ENCODE peak calls at places on chromosome 14, in eight cellular contexts. One of them, this sample, is unnamed.

GRCh38 chr14:104187121-104187889 is 48.9 kb downstream of the KIF26A start:
- DNase-seq in brain microvascular endothelial cell: no peak
- DNase-seq in suprapubic skin: no peak
- DNase-seq in H1: no peak
- DNase-seq in psoas muscle: no peak
- DNase-seq in heart left ventricle: no peak
- DNase-seq in left ventricle myocardium inferior: no peak
- DNase-seq in heart right ventricle: no peak
- DNase-seq in this sample: no peak

GRCh38 chr14:36996133-36996856 is 176.1 kb downstream of the SLC25A21 start:
- DNase-seq in left ventricle myocardium inferior: no peak
- DNase-seq in heart right ventricle: no peak
- DNase-seq in brain microvascular endothelial cell: peak; percentile 81
- DNase-seq in suprapubic skin: no peak
- DNase-seq in heart left ventricle: no peak
- DNase-seq in psoas muscle: no peak
- DNase-seq in H1: no peak
- DNase-seq in this sample: peak; percentile 53

GRCh38 chr14:50705026-50705593 is 37.0 kb upstream of the SAV1 start:
- DNase-seq in H1: no peak
- DNase-seq in heart right ventricle: peak; percentile 15
- DNase-seq in heart left ventricle: no peak
- DNase-seq in suprapubic skin: no peak
- DNase-seq in left ventricle myocardium inferior: no peak
- DNase-seq in psoas muscle: no peak
- DNase-seq in brain microvascular endothelial cell: no peak
- DNase-seq in this sample: no peak

GRCh38 chr14:19801118-19801464 is 2.5 kb upstream of the OR4N2 start:
- DNase-seq in heart right ventricle: no peak
- DNase-seq in left ventricle myocardium inferior: no peak
- DNase-seq in H1: no peak
- DNase-seq in suprapubic skin: no peak
- DNase-seq in brain microvascular endothelial cell: no peak
- DNase-seq in heart left ventricle: no peak
- DNase-seq in psoas muscle: no peak
- DNase-seq in this sample: no peak

GRCh38 chr14:63438065-63438757 is 105.0 kb downstream of the PPP2R5E start:
- DNase-seq in suprapubic skin: peak; percentile 74
- DNase-seq in heart right ventricle: peak; percentile 68
- DNase-seq in H1: no peak
- DNase-seq in left ventricle myocardium inferior: peak; percentile 38
- DNase-seq in psoas muscle: peak; percentile 33
- DNase-seq in heart left ventricle: peak; percentile 40
- DNase-seq in brain microvascular endothelial cell: peak; percentile 88
- DNase-seq in this sample: peak; percentile 93

GRCh38 chr14:61925043-61925442 is 162.8 kb downstream of the SNAPC1 start:
- DNase-seq in heart right ventricle: no peak
- DNase-seq in suprapubic skin: no peak
- DNase-seq in psoas muscle: no peak
- DNase-seq in left ventricle myocardium inferior: no peak
- DNase-seq in heart left ventricle: no peak
- DNase-seq in brain microvascular endothelial cell: peak; percentile 28
- DNase-seq in H1: no peak
- DNase-seq in this sample: no peak

GRCh38 chr14:76516884-76517283 is 140.9 kb downstream of the ESRRB start:
- DNase-seq in heart left ventricle: no peak
- DNase-seq in heart right ventricle: no peak
- DNase-seq in H1: no peak
- DNase-seq in brain microvascular endothelial cell: no peak
- DNase-seq in left ventricle myocardium inferior: no peak
- DNase-seq in suprapubic skin: no peak
- DNase-seq in psoas muscle: no peak
- DNase-seq in this sample: no peak

GRCh38 chr14:35883677-35884293 is 57.6 kb downstream of the BRMS1L start:
- DNase-seq in heart right ventricle: no peak
- DNase-seq in heart left ventricle: no peak
- DNase-seq in psoas muscle: no peak
- DNase-seq in H1: no peak
- DNase-seq in left ventricle myocardium inferior: no peak
- DNase-seq in suprapubic skin: no peak
- DNase-seq in brain microvascular endothelial cell: peak; percentile 18
- DNase-seq in this sample: no peak

GRCh38 chr14:72513994-72514659 is 379.8 kb downstream of the DPF3 start:
- DNase-seq in brain microvascular endothelial cell: no peak
- DNase-seq in psoas muscle: no peak
- DNase-seq in H1: no peak
- DNase-seq in suprapubic skin: no peak
- DNase-seq in heart left ventricle: no peak
- DNase-seq in heart right ventricle: no peak
- DNase-seq in left ventricle myocardium inferior: no peak
- DNase-seq in this sample: no peak

GRCh38 chr14:104245075-104245474 is 106.7 kb downstream of the KIF26A start:
- DNase-seq in suprapubic skin: no peak
- DNase-seq in heart left ventricle: peak; percentile 11
- DNase-seq in left ventricle myocardium inferior: no peak
- DNase-seq in H1: no peak
- DNase-seq in psoas muscle: no peak
- DNase-seq in brain microvascular endothelial cell: no peak
- DNase-seq in heart right ventricle: no peak
- DNase-seq in this sample: peak; percentile 49

GRCh38 chr14:67420102-67420739 is 8.3 kb upstream of the PLEK2 start:
- DNase-seq in brain microvascular endothelial cell: no peak
- DNase-seq in suprapubic skin: no peak
- DNase-seq in psoas muscle: no peak
- DNase-seq in H1: no peak
- DNase-seq in heart right ventricle: no peak
- DNase-seq in heart left ventricle: no peak
- DNase-seq in left ventricle myocardium inferior: no peak
- DNase-seq in this sample: no peak

GRCh38 chr14:40374221-40374620 is 942.0 kb upstream of the FBXO33 start:
- DNase-seq in left ventricle myocardium inferior: no peak
- DNase-seq in heart left ventricle: no peak
- DNase-seq in suprapubic skin: no peak
- DNase-seq in brain microvascular endothelial cell: no peak
- DNase-seq in H1: no peak
- DNase-seq in heart right ventricle: no peak
- DNase-seq in psoas muscle: no peak
- DNase-seq in this sample: no peak

GRCh38 chr14:57435923-57436322 is 45.5 kb downstream of the NAA30 start:
- DNase-seq in H1: no peak
- DNase-seq in heart right ventricle: no peak
- DNase-seq in heart left ventricle: no peak
- DNase-seq in brain microvascular endothelial cell: no peak
- DNase-seq in left ventricle myocardium inferior: no peak
- DNase-seq in suprapubic skin: no peak
- DNase-seq in psoas muscle: no peak
- DNase-seq in this sample: no peak

GRCh38 chr14:72599579-72600470 is 294.1 kb downstream of the DPF3 start:
- DNase-seq in suprapubic skin: no peak
- DNase-seq in H1: no peak
- DNase-seq in heart right ventricle: no peak
- DNase-seq in heart left ventricle: no peak
- DNase-seq in left ventricle myocardium inferior: no peak
- DNase-seq in brain microvascular endothelial cell: no peak
- DNase-seq in psoas muscle: no peak
- DNase-seq in this sample: no peak

GRCh38 chr14:105092912-105093425 is 27.7 kb upstream of the GPR132 start:
- DNase-seq in suprapubic skin: peak; percentile 73
- DNase-seq in heart right ventricle: peak; percentile 53
- DNase-seq in psoas muscle: peak; percentile 68
- DNase-seq in heart left ventricle: peak; percentile 79
- DNase-seq in left ventricle myocardium inferior: peak; percentile 72
- DNase-seq in H1: no peak
- DNase-seq in brain microvascular endothelial cell: peak; percentile 12
- DNase-seq in this sample: peak; percentile 82

GRCh38 chr14:63478437-63478852 is 64.7 kb downstream of the PPP2R5E start:
- DNase-seq in left ventricle myocardium inferior: no peak
- DNase-seq in H1: no peak
- DNase-seq in suprapubic skin: no peak
- DNase-seq in psoas muscle: no peak
- DNase-seq in brain microvascular endothelial cell: no peak
- DNase-seq in heart right ventricle: no peak
- DNase-seq in heart left ventricle: no peak
- DNase-seq in this sample: no peak

DNA sequence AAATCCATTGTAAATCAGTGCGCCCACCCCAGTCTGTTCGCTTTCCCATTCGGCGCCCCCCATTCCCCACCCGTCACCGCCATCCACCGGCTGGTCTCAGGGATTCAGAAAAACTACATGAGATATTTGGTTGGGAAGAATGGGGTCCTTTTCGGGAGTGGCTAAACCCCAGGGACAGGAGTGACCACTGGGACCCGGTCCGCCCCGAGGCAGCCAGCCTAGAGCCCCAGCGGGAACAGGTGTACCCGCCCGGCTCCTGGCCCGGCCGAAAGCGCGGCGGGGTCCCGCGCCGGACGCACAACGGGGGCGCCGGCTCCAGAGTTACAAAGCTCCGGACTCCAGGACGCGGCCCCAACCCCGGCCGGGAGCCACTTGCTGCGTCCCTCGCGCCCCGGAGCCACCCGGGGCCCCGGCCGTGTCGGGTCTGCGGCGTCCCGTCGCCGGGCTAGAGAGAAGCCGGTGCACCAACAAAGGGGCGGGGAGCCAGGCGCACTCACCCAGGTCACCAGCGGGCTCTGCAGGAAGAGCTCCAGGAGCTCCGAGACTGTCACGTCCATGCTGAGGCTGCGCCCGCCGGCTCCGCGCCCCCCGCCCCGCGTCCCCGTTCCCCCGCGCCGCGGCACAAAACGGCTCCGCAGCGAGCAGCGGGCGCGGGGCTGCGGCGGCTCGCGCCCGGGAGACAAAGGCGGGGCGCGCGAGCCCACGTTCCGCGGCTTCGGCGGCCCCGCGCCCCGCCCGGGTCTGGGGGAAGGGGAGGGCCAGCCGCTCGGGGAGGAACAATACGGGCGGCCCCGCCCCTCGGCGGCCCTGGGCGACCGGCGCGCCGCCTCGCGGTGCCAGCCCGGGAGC is at the start of gene CCDC88C:
- DNase-seq in suprapubic skin: peak; percentile 74
- DNase-seq in heart right ventricle: peak; percentile 46
- DNase-seq in H1: no peak
- DNase-seq in brain microvascular endothelial cell: no peak
- DNase-seq in psoas muscle: peak; percentile 65
- DNase-seq in left ventricle myocardium inferior: peak; percentile 62
- DNase-seq in heart left ventricle: peak; percentile 65
- DNase-seq in this sample: no peak
- TF ChIP-seq CTCF in suprapubic skin: no peak
- TF ChIP-seq CTCF in heart right ventricle: no peak
- TF ChIP-seq CTCF in H1: no peak
- TF ChIP-seq CTCF in brain microvascular endothelial cell: no peak
- TF ChIP-seq CTCF in psoas muscle: no peak
- TF ChIP-seq CTCF in left ventricle myocardium inferior: no peak
- TF ChIP-seq CTCF in heart left ventricle: no peak
- TF ChIP-seq CTCF in this sample: no peak

GRCh38 chr14:55128386-55129085 is 516 bp upstream of the LGALS3 start:
- DNase-seq in psoas muscle: no peak
- DNase-seq in heart right ventricle: no peak
- DNase-seq in suprapubic skin: no peak
- DNase-seq in brain microvascular endothelial cell: no peak
- DNase-seq in heart left ventricle: no peak
- DNase-seq in left ventricle myocardium inferior: no peak
- DNase-seq in H1: no peak
- DNase-seq in this sample: no peak
- H3K27ac ChIP-seq in psoas muscle: peak overlapping the region; percentile 81
- H3K27ac ChIP-seq in heart right ventricle: peak overlapping the region; percentile 97
- H3K27ac ChIP-seq in suprapubic skin: peak overlapping the region; percentile 100
- H3K27ac ChIP-seq in brain microvascular endothelial cell: peak overlapping the region; percentile 45
- H3K27ac ChIP-seq in heart left ventricle: peak overlapping the region; percentile 97
- H3K27ac ChIP-seq in left ventricle myocardium inferior: peak overlapping the region; percentile 95
- H3K27ac ChIP-seq in H1: no peak overlapping the region
- H3K27ac ChIP-seq in this sample: peak overlapping the region; percentile 66

DNA sequence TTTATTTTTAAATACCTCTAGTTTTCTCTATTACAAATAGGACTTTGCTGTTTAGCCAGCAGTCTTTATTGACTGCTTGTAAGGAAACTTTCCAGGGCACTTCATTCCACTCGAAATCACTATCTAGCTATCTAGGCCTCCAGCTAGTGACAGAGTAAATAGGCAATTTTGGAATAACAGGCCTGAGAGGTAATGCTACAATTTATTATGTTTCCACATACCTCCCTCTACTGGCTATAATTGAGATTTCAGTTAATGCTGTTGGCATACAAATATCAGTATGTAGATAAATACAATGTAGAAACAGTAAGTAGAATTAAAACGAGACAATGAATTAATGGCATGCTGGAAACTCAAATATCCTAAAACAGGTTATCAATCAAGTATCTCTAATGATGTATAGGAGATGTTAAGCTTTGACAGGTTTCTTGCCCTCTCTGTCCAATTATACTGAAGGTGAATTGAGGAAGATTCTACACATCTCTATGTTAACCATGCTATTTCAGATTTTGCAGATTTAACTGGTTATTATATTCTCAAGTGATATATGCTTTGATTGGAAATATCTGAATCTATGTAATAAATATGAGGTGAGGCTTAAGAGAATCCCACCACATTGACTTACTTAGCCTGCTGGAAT is 7.2 kb downstream of the DTD2 start:
- DNase-seq in H1: no peak
- DNase-seq in heart left ventricle: no peak
- DNase-seq in brain microvascular endothelial cell: no peak
- DNase-seq in heart right ventricle: no peak
- DNase-seq in suprapubic skin: no peak
- DNase-seq in psoas muscle: no peak
- DNase-seq in left ventricle myocardium inferior: no peak
- DNase-seq in this sample: no peak
- TF ChIP-seq CTCF in H1: no peak
- TF ChIP-seq CTCF in heart left ventricle: peak; percentile 46
- TF ChIP-seq CTCF in brain microvascular endothelial cell: peak; percentile 47
- TF ChIP-seq CTCF in heart right ventricle: peak; percentile 27
- TF ChIP-seq CTCF in suprapubic skin: no peak
- TF ChIP-seq CTCF in psoas muscle: peak; percentile 47
- TF ChIP-seq CTCF in left ventricle myocardium inferior: peak; percentile 66
- TF ChIP-seq CTCF in this sample: peak; percentile 84

DNA sequence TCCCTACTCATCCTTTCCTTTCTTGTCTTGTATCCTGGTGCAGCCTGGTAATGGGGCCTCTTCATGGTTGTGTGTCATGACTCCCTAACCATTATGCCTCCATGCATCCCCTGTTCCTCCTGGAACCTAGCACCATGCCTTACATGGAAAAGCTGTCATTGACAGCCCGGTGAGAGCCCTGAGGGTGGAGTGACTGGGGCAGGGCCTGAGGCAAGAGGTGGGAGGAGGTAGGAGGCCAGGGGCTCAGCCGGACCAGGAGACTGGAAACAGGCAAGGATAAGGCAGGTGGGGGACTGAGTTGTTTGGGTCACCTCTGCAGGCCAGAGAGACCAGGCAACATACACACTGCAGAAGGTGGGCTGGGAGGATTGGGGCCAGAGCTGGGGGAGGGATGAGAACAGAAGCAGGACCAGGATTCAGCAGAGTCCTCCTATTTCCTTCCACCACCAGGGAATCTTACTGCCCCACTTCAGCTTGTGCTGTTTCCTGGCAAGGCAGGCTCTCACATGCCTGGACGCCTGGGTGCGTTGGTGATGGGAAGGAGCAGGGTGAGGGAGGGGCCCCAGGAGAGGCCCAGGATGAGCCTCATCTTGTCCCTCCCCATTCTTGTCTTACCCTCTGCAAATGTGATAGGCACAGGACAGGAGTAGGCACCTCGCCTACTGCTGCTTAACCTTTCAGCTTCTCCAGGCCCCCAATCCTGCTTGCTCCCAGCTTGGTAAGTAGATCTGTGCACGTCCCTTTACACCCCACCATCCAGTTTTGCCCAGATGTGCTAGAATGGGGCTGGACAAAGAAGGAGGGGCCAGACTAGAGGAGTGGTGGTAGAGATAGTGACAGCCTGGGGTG is at the start of gene LTB4R2:
- DNase-seq in psoas muscle: no peak
- DNase-seq in suprapubic skin: no peak
- DNase-seq in heart right ventricle: no peak
- DNase-seq in heart left ventricle: no peak
- DNase-seq in H1: no peak
- DNase-seq in brain microvascular endothelial cell: no peak
- DNase-seq in left ventricle myocardium inferior: no peak
- DNase-seq in this sample: no peak
- H3K27ac ChIP-seq in psoas muscle: peak within 1 kb of the TSS; percentile 79
- H3K27ac ChIP-seq in suprapubic skin: peak within 1 kb of the TSS; percentile 89
- H3K27ac ChIP-seq in heart right ventricle: peak within 1 kb of the TSS; percentile 78
- H3K27ac ChIP-seq in heart left ventricle: peak within 1 kb of the TSS; percentile 92
- H3K27ac ChIP-seq in H1: no peak within 1 kb of the TSS
- H3K27ac ChIP-seq in brain microvascular endothelial cell: no peak within 1 kb of the TSS
- H3K27ac ChIP-seq in left ventricle myocardium inferior: peak within 1 kb of the TSS; percentile 88
- H3K27ac ChIP-seq in this sample: peak within 1 kb of the TSS; percentile 76